ENCODE peak calls at places on chromosome 22, in six cellular contexts. J is IMR-90; A is naive thymus-derived CD4-positive, alpha-beta T cell; G is fibroblast of lung; V is heart right ventricle; X is HAP-1. H is an unnamed sample. For H3K9me3 and H3K27me3, the result is how much of the 10 kb centered on the place peaks cover.

GRCh38 chr22:27885977-27886842 is 32.8 kb downstream of the PITPNB start:
- DNase-seq in J (peak), A (peak), G (peak), V (no peak), X (peak), H (no peak)

GRCh38 chr22:37080838-37081237 is 28.7 kb downstream of the TMPRSS6 start:
- DNase-seq in J (no peak), A (no peak), G (no peak), V (no peak), X (no peak), H (no peak)

GRCh38 chr22:34804588-34804987 is 261.4 kb upstream of the ISX start:
- DNase-seq in J (no peak), A (no peak), G (no peak), V (no peak), X (no peak), H (no peak)

GRCh38 chr22:39571538-39571937 is 985 bp downstream of the CACNA1I start:
- DNase-seq in J (no peak), A (no peak), G (no peak), V (no peak), X (no peak), H (no peak)

GRCh38 chr22:47374273-47374771 is 611.9 kb downstream of the TBC1D22A start:
- DNase-seq in J (no peak), A (no peak), G (no peak), V (no peak), X (no peak), H (no peak)

GRCh38 chr22:27296091-27296675 is 505.4 kb downstream of the MN1 start:
- DNase-seq in J (no peak), A (no peak), G (no peak), V (no peak), X (no peak), H (no peak)

GRCh38 chr22:23221351-23221804 is 41.1 kb downstream of the BCR start:
- DNase-seq in J (no peak), A (no peak), G (no peak), V (no peak), X (no peak), H (no peak)

GRCh38 chr22:17314472-17314871 is 54.8 kb upstream of the CECR2 start:
- DNase-seq in J (no peak), A (no peak), G (no peak), V (no peak), X (no peak), H (no peak)

GRCh38 chr22:48693377-48694135 is 1134.1 kb downstream of the BRD1 start:
- DNase-seq in J (no peak), A (no peak), G (no peak), V (no peak), X (no peak), H (no peak)

GRCh38 chr22:20750461-20751184 is 23.3 kb upstream of the SERPIND1 start:
- DNase-seq in J (peak), A (no peak), G (peak), V (peak), X (no peak), H (peak)

GRCh38 chr22:45225732-45226560 is 14.7 kb downstream of the KIAA0930 start:
- DNase-seq in J (peak), A (no peak), G (no peak), V (no peak), X (no peak), H (no peak)

GRCh38 chr22:44883011-44883421 is 126.8 kb downstream of the PHF21B start:
- DNase-seq in J (no peak), A (no peak), G (no peak), V (no peak), X (no peak), H (no peak)

GRCh38 chr22:45217345-45217744 is 23.3 kb downstream of the KIAA0930 start:
- DNase-seq in J (no peak), A (no peak), G (no peak), V (no peak), X (no peak), H (no peak)

GRCh38 chr22:36027579-36027959 is 1.1 kb downstream of the RBFOX2 start:
- DNase-seq in J (no peak), A (peak), G (no peak), V (no peak), X (peak), H (no peak)

GRCh38 chr22:45453764-45454163 is 40.3 kb downstream of the RIBC2 start:
- DNase-seq in J (no peak), A (no peak), G (no peak), V (no peak), X (no peak), H (no peak)

GRCh38 chr22:47248925-47249324 is 486.5 kb downstream of the TBC1D22A start:
- DNase-seq in J (no peak), A (no peak), G (no peak), V (no peak), X (no peak), H (no peak)

GRCh38 chr22:24758164-24758799 is 16.2 kb downstream of the PIWIL3 start:
- DNase-seq in J (peak), A (peak), G (peak), V (peak), X (peak), H (no peak)

GRCh38 chr22:47836957-47837356 is 1074.5 kb downstream of the TBC1D22A start:
- DNase-seq in J (no peak), A (no peak), G (peak), V (no peak), X (no peak), H (peak)

GRCh38 chr22:23401910-23402274 is 178.2 kb downstream of the IGLL1 start:
- DNase-seq in J (no peak), A (no peak), G (no peak), V (no peak), X (peak), H (no peak)

GRCh38 chr22:34943830-34944229 is 122.1 kb upstream of the ISX start:
- DNase-seq in J (no peak), A (no peak), G (no peak), V (no peak), X (no peak), H (no peak)

GRCh38 chr22:28894793-28895192 is 11.4 kb downstream of the ZNRF3 start:
- DNase-seq in J (no peak), A (no peak), G (no peak), V (no peak), X (no peak), H (no peak)

GRCh38 chr22:46297151-46297819 is 615 bp downstream of the GTSE1 start:
- DNase-seq in J (peak), A (no peak), G (peak), V (no peak), X (peak), H (peak)

GRCh38 chr22:23212061-23213030 is 32.0 kb downstream of the BCR start:
- DNase-seq in J (no peak), A (no peak), G (no peak), V (no peak), X (no peak), H (no peak)

GRCh38 chr22:45376703-45377102 is 36.7 kb downstream of the SMC1B start:
- DNase-seq in J (no peak), A (no peak), G (no peak), V (no peak), X (no peak), H (no peak)

GRCh38 chr22:39428597-39429071 is 28.2 kb upstream of the MGAT3 start:
- DNase-seq in J (no peak), A (no peak), G (peak), V (no peak), X (no peak), H (no peak)

GRCh38 chr22:32050678-32051515 is 7.8 kb downstream of the SLC5A1 start:
- DNase-seq in J (peak), A (no peak), G (peak), V (no peak), X (no peak), H (peak)

GRCh38 chr22:22021160-22021750 is 38.7 kb upstream of the TOP3B start:
- DNase-seq in J (peak), A (no peak), G (no peak), V (no peak), X (no peak), H (no peak)

GRCh38 chr22:46734830-46735453 is 3.1 kb downstream of the CERK start:
- DNase-seq in J (no peak), A (peak), G (no peak), V (no peak), X (no peak), H (no peak)

GRCh38 chr22:40007826-40008710 is 13.3 kb downstream of the FAM83F start:
- DNase-seq in J (no peak), A (no peak), G (no peak), V (no peak), X (no peak), H (no peak)

GRCh38 chr22:40377931-40378330 is 7.5 kb downstream of the SGSM3 start:
- DNase-seq in J (no peak), A (no peak), G (no peak), V (no peak), X (no peak), H (no peak)

GRCh38 chr22:25172153-25172552 is 27.5 kb upstream of the CRYBB3 start:
- DNase-seq in J (no peak), A (peak), G (no peak), V (no peak), X (peak), H (no peak)

GRCh38 chr22:39300198-39300830 is 19.1 kb downstream of the RPL3 start:
- DNase-seq in J (no peak), A (no peak), G (no peak), V (peak), X (peak), H (no peak)

GRCh38 chr22:42648017-42648367 is 1.2 kb downstream of the CYB5R3 start:
- DNase-seq in J (no peak), A (no peak), G (no peak), V (no peak), X (no peak), H (no peak)

GRCh38 chr22:29951675-29952413 is 68.9 kb downstream of the MTMR3 start:
- DNase-seq in J (no peak), A (no peak), G (peak), V (no peak), X (peak), H (no peak)

DNA sequence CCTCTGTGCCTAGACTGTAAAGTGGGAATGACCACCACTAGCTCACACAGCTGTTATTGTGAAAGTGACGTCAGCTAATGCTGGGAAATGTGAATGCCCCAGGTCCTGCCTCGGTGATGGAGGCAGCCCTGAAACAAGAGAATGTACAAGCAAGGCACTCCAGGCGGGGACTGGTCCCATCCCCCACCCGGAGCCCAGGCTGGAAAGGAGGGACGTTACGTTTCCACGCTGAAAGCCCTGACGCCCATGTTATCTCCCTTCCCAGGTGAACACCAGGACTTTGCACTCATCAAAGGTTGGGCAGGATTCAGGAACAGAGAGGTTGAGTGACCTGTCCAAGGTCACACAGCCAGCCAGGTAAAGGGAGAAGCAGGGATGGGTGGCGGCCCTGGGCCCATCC is 784 bp downstream of the SULT4A1 start:
- DNase-seq in J (peak), A (no peak), G (peak), V (no peak), X (no peak), H (no peak)
- H3K9me3 ChIP-seq in J (under half), A (under half), G (under half), V (under half), X (under half), H (under half)

GRCh38 chr22:30985561-30986208 is 16.6 kb downstream of the TUG1 start:
- DNase-seq in J (no peak), A (no peak), G (no peak), V (no peak), X (no peak), H (no peak)

GRCh38 chr22:30982501-30982900 is 13.4 kb downstream of the TUG1 start:
- DNase-seq in J (no peak), A (no peak), G (no peak), V (no peak), X (no peak), H (no peak)

GRCh38 chr22:30979932-30980331 is 10.9 kb downstream of the TUG1 start:
- DNase-seq in J (no peak), A (no peak), G (peak), V (no peak), X (no peak), H (no peak)

GRCh38 chr22:30989473-30989872 is 20.4 kb downstream of the TUG1 start:
- DNase-seq in J (no peak), A (no peak), G (no peak), V (no peak), X (no peak), H (no peak)

GRCh38 chr22:30984317-30984716 is 15.3 kb downstream of the TUG1 start:
- DNase-seq in J (no peak), A (no peak), G (no peak), V (no peak), X (no peak), H (no peak)
- H3K4me3 ChIP-seq in J (no peak), A (no peak), G (no peak), V (no peak), X (no peak), H (no peak)

GRCh38 chr22:19727310-19728150 is 4.2 kb downstream of the GP1BB start:
- DNase-seq in J (no peak), A (no peak), G (no peak), V (no peak), X (no peak), H (no peak)

GRCh38 chr22:19728836-19729235 is 5.5 kb downstream of the GP1BB start:
- DNase-seq in J (no peak), A (no peak), G (no peak), V (no peak), X (no peak), H (no peak)

GRCh38 chr22:19730141-19730661 is 6.9 kb downstream of the GP1BB start:
- DNase-seq in J (no peak), A (no peak), G (no peak), V (no peak), X (no peak), H (no peak)

GRCh38 chr22:19729507-19729906 is 6.2 kb downstream of the GP1BB start:
- DNase-seq in J (no peak), A (no peak), G (no peak), V (no peak), X (no peak), H (no peak)

GRCh38 chr22:19728271-19728670 is 4.9 kb downstream of the GP1BB start:
- DNase-seq in J (no peak), A (no peak), G (no peak), V (no peak), X (no peak), H (no peak)
- H3K27me3 ChIP-seq in J (under half), A (under half), G (under half), V (under half), X (under half), H (under half)

GRCh38 chr22:33385611-33386010 is 327.4 kb upstream of the SYN3 start:
- DNase-seq in J (no peak), A (no peak), G (no peak), V (no peak), X (no peak), H (no peak)
- H3K9me3 ChIP-seq in J (under half), A (under half), G (under half), V (under half), X (under half), H (under half)

GRCh38 chr22:38257170-38257569 is 15.6 kb downstream of the TMEM184B start:
- DNase-seq in J (peak), A (no peak), G (peak), V (no peak), X (no peak), H (peak)
- H3K4me3 ChIP-seq in J (peak), A (no peak), G (peak), V (no peak), X (no peak), H (peak)

GRCh38 chr22:50015451-50016307 is 3.1 kb upstream of the IL17REL start:
- DNase-seq in J (no peak), A (no peak), G (no peak), V (no peak), X (no peak), H (no peak)
- H3K27me3 ChIP-seq in J (half or more), A (under half), G (under half), V (half or more), X (under half), H (under half)

H was measured in MG63.